ENCODE peak calls at places on chromosome 12, in ten cellular contexts. A, X, C, Z, D, J, B, U, E and M are unnamed samples.

GRCh38 chr12:99983721-99984258 is 946 bp downstream of the ANKS1B start:
- DNase-seq in C (no peak), U (no peak), J (no peak), D (no peak), E (no peak), X (peak; percentile 17), A (no peak), B (no peak), Z (no peak), M (peak; percentile 4)

GRCh38 chr12:47800582-47800981 is 19.1 kb downstream of the HDAC7 start:
- DNase-seq in Z (no peak), C (no peak), J (no peak), E (no peak), D (no peak), A (no peak), B (no peak), U (no peak), X (no peak), M (no peak)

GRCh38 chr12:89464974-89465592 is 59.5 kb downstream of the GALNT4 start:
- DNase-seq in Z (no peak), C (peak; percentile 61), J (no peak), A (peak; percentile 61), E (no peak), U (no peak), X (no peak), B (peak; percentile 60), D (no peak), M (no peak)

GRCh38 chr12:110279976-110280783 is 867 bp upstream of the ATP2A2 start:
- DNase-seq in D (peak; percentile 78), J (peak; percentile 70), U (no peak), A (peak; percentile 38), X (peak; percentile 77), B (peak; percentile 67), E (peak; percentile 71), C (peak; percentile 52), Z (peak; percentile 27), M (peak; percentile 68)

GRCh38 chr12:110107369-110108281 is 16.5 kb upstream of the IFT81 start:
- DNase-seq in D (no peak), A (peak; percentile 98), J (no peak), Z (no peak), B (peak; percentile 71), U (no peak), E (no peak), X (peak; percentile 93), C (peak; percentile 98), M (peak; percentile 46)

GRCh38 chr12:4269279-4269991 is 4.1 kb upstream of the CCND2 start:
- DNase-seq in J (peak; percentile 76), E (peak; percentile 89), B (peak; percentile 39), X (peak; percentile 33), C (peak; percentile 41), U (no peak), D (peak; percentile 96), A (peak; percentile 26), Z (peak; percentile 84), M (peak; percentile 92)

GRCh38 chr12:90098132-90098779 is 389.6 kb upstream of the ATP2B1 start:
- DNase-seq in J (no peak), C (peak; percentile 35), D (no peak), B (no peak), X (peak; percentile 20), A (peak; percentile 15), E (no peak), U (no peak), Z (peak; percentile 52), M (no peak)

GRCh38 chr12:121579981-121580868 is 598 bp downstream of the KDM2B start:
- DNase-seq in U (peak; percentile 54), C (peak; percentile 57), X (peak; percentile 87), A (no peak), J (peak; percentile 85), D (peak; percentile 92), E (peak; percentile 45), B (peak; percentile 33), Z (peak; percentile 92), M (peak; percentile 82)

GRCh38 chr12:89947437-89948265 is 239.0 kb upstream of the ATP2B1 start:
- DNase-seq in X (peak; percentile 90), J (no peak), D (peak; percentile 13), B (peak; percentile 89), C (peak; percentile 91), U (no peak), E (no peak), A (peak; percentile 88), Z (no peak), M (peak; percentile 77)

GRCh38 chr12:26979733-26980132 is 34.5 kb downstream of the TM7SF3 start:
- DNase-seq in Z (no peak), X (no peak), B (no peak), D (no peak), E (no peak), U (no peak), J (no peak), A (no peak), C (no peak), M (no peak)

GRCh38 chr12:43208627-43209026 is 343.4 kb downstream of the ADAMTS20 start:
- DNase-seq in E (no peak), D (no peak), J (no peak), C (peak; percentile 83), U (no peak), Z (no peak), A (peak; percentile 74), X (peak; percentile 46), B (no peak), M (no peak)

GRCh38 chr12:39287817-39288216 is 155.1 kb downstream of the KIF21A start:
- DNase-seq in A (no peak), B (no peak), U (no peak), E (no peak), Z (no peak), J (no peak), C (no peak), X (no peak), D (no peak), M (no peak)

GRCh38 chr12:51326762-51327439 is 2.9 kb upstream of the BIN2 start:
- DNase-seq in J (no peak), C (peak; percentile 78), Z (no peak), A (peak; percentile 69), X (peak; percentile 79), E (peak; percentile 81), D (no peak), B (peak; percentile 61), U (no peak), M (no peak)

GRCh38 chr12:90304231-90304630 is 595.6 kb upstream of the ATP2B1 start:
- DNase-seq in A (no peak), D (no peak), U (no peak), C (no peak), Z (no peak), B (no peak), E (no peak), X (no peak), J (no peak), M (no peak)

GRCh38 chr12:100920493-100920892 is 125.9 kb downstream of the ANO4 start:
- DNase-seq in J (no peak), A (no peak), C (no peak), Z (no peak), D (peak; percentile 35), X (no peak), B (no peak), E (no peak), U (no peak), M (no peak)

GRCh38 chr12:83365317-83365716 is 678.6 kb downstream of the TMTC2 start:
- DNase-seq in B (no peak), U (no peak), Z (no peak), J (no peak), D (no peak), A (no peak), E (no peak), X (no peak), C (no peak), M (no peak)
- H2AFZ ChIP-seq in B (no peak overlapping the region), U (no peak overlapping the region), Z (no peak overlapping the region), J (peak overlapping the region; percentile 31), D (peak overlapping the region; percentile 40), A (no peak overlapping the region), E (no peak overlapping the region), X (no peak overlapping the region), C (no peak overlapping the region), M (no peak overlapping the region)

GRCh38 chr12:133124674-133125073 is 5.4 kb downstream of the ZNF891 start:
- DNase-seq in B (no peak), U (no peak), Z (no peak), X (no peak), C (no peak), E (no peak), J (no peak), A (no peak), D (no peak), M (no peak)
- H3K36me3 ChIP-seq in B (peaks cover 2% of the 10 kb centered on the region), U (peaks cover 80% of the 10 kb centered on the region), Z (peaks cover 80% of the 10 kb centered on the region), X (peaks cover 46% of the 10 kb centered on the region), C (no peaks in the 10 kb centered on the region), E (no peaks in the 10 kb centered on the region), J (peaks cover 87% of the 10 kb centered on the region), A (peaks cover 12% of the 10 kb centered on the region), D (peaks cover 90% of the 10 kb centered on the region), M (peaks cover 18% of the 10 kb centered on the region)

DNA sequence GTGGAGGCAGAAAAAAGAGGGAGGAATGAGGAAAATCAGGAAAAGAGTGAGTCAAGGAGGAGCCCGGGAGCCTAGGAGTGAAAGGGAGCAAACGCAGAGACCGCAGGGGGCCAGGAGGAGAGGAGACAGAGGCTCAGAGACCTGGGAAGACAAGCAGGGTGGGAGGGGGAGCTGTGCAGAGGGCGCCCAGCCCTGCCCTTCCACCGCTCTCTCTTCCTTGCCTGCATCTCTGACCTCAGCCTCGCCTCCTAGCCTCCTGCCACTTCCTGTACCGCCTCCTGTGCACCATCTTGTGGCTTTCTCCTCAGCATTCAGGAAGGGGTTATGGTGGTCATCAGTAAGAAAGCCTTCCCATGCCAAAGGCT is 1.3 kb downstream of the CLSTN3 start:
- DNase-seq in D (peak; percentile 64), A (no peak), E (no peak), C (no peak), J (no peak), Z (peak; percentile 31), U (no peak), B (no peak), X (no peak), M (no peak)
- H2AFZ ChIP-seq in D (no peak overlapping the region), A (no peak overlapping the region), E (peak overlapping the region; percentile 94), C (no peak overlapping the region), J (peak overlapping the region; percentile 98), Z (peak overlapping the region; percentile 100), U (no peak overlapping the region), B (no peak overlapping the region), X (no peak overlapping the region), M (no peak overlapping the region)

GRCh38 chr12:54412786-54413185 is 6.3 kb downstream of the ITGA5 start:
- DNase-seq in X (peak; percentile 42), C (no peak), D (no peak), E (no peak), Z (no peak), J (no peak), A (no peak), B (no peak), U (no peak), M (no peak)

GRCh38 chr12:54413284-54414190 is 5.5 kb downstream of the ITGA5 start:
- DNase-seq in U (no peak), Z (no peak), X (peak; percentile 69), E (peak; percentile 29), D (no peak), B (no peak), J (no peak), C (peak; percentile 37), A (peak; percentile 26), M (no peak)

GRCh38 chr12:54409267-54409666 is 9.8 kb downstream of the ITGA5 start:
- DNase-seq in Z (no peak), A (no peak), B (no peak), C (no peak), E (no peak), J (no peak), U (no peak), D (no peak), X (no peak), M (no peak)

GRCh38 chr12:54412348-54412747 is 6.7 kb downstream of the ITGA5 start:
- DNase-seq in Z (no peak), A (no peak), E (no peak), U (no peak), C (no peak), J (no peak), D (no peak), B (no peak), X (peak; percentile 58), M (no peak)

GRCh38 chr12:54411398-54412241 is 7.4 kb downstream of the ITGA5 start:
- DNase-seq in D (peak; percentile 66), J (no peak), B (peak; percentile 99), E (no peak), U (no peak), A (peak; percentile 89), X (peak; percentile 98), C (peak; percentile 92), Z (no peak), M (peak; percentile 46)
- H3K36me3 ChIP-seq in D (no peaks in the 10 kb centered on the region), J (peaks cover 21% of the 10 kb centered on the region), B (peaks cover 26% of the 10 kb centered on the region), E (no peaks in the 10 kb centered on the region), U (no peaks in the 10 kb centered on the region), A (peaks cover 29% of the 10 kb centered on the region), X (peaks cover 22% of the 10 kb centered on the region), C (peaks cover 23% of the 10 kb centered on the region), Z (no peaks in the 10 kb centered on the region), M (no peaks in the 10 kb centered on the region)